ENCODE peak calls at places on chromosome 17, in five cellular contexts. K is HFFc6, N is body of pancreas, L is left lung, Z is coronary artery. S is an unnamed sample.

GRCh38 chr17:82228278-82228841 is 482 bp upstream of the SLC16A3 start:
- DNase-seq in K (no peak), L (peak), Z (no peak), N (no peak), S (no peak)

GRCh38 chr17:60381958-60382357 is 10.0 kb downstream of the USP32 start:
- DNase-seq in K (no peak), L (no peak), Z (no peak), N (peak), S (no peak)

GRCh38 chr17:39782481-39782880 is 44.7 kb downstream of the GRB7 start:
- DNase-seq in N (peak), K (no peak), L (no peak), Z (no peak), S (no peak)

GRCh38 chr17:19386974-19387920 is at the start of gene MFAP4:
- DNase-seq in Z (peak), L (peak), K (peak), N (peak), S (no peak)

GRCh38 chr17:42518046-42518754 is 17.8 kb upstream of the NAGLU start:
- DNase-seq in K (peak), L (peak), N (peak), Z (peak), S (no peak)

GRCh38 chr17:66422181-66422580 is 119.8 kb downstream of the PRKCA start:
- DNase-seq in L (no peak), N (no peak), Z (no peak), K (peak), S (no peak)

GRCh38 chr17:41407226-41407625 is 9.8 kb upstream of the KRT31 start:
- DNase-seq in N (no peak), L (no peak), Z (no peak), K (no peak), S (no peak)

GRCh38 chr17:50524838-50525237 is 7.7 kb upstream of the EPN3 start:
- DNase-seq in L (no peak), N (no peak), K (no peak), Z (no peak), S (no peak)

GRCh38 chr17:68326681-68327080 is 35.4 kb downstream of the ARSG start:
- DNase-seq in Z (no peak), L (no peak), N (no peak), K (no peak), S (no peak)

GRCh38 chr17:74882517-74883240 is 9.9 kb upstream of the FDXR start:
- DNase-seq in L (no peak), K (no peak), N (no peak), Z (no peak), S (no peak)

GRCh38 chr17:50151937-50152547 is 1.6 kb upstream of the PPP1R9B start:
- DNase-seq in L (peak), Z (no peak), N (peak), K (peak), S (no peak)

GRCh38 chr17:78762007-78762406 is 20.1 kb downstream of the CYTH1 start:
- DNase-seq in K (no peak), Z (no peak), N (no peak), L (no peak), S (no peak)

GRCh38 chr17:50909765-50910661 is 43.9 kb upstream of the TOB1 start:
- DNase-seq in Z (no peak), K (no peak), L (no peak), N (no peak), S (no peak)